ENCODE peak calls at places on chromosome 19, in four cellular contexts. H is stimulated activated CD4-positive, alpha-beta T cell treated with anti-CD3 and anti-CD28 coated beads, TNF-alpha, amount 100 ng/mL, for 24 hours; Z is GM04504; V is GM12891. B is an unnamed sample.

GRCh38 chr19:49863254-49863934 is 4.0 kb downstream of the PNKP start:
- DNase-seq in H (no peak), Z (no peak), V (no peak), B (no peak)

GRCh38 chr19:29836409-29836825 is 24.6 kb downstream of the CCNE1 start:
- DNase-seq in H (peak; percentile 43), Z (no peak), V (peak; percentile 57), B (no peak)

GRCh38 chr19:43720936-43721335 is 5.1 kb downstream of the IRGC start:
- DNase-seq in H (no peak), Z (no peak), V (no peak), B (no peak)

GRCh38 chr19:1284979-1285736 is 515 bp upstream of the EFNA2 start:
- DNase-seq in H (no peak), Z (no peak), V (no peak), B (no peak)

GRCh38 chr19:9431475-9431874 is 3.9 kb downstream of the ZNF266 start:
- DNase-seq in H (peak; percentile 35), Z (no peak), V (no peak), B (no peak)

GRCh38 chr19:15962319-15962718 is 13.5 kb downstream of the OR10H4 start:
- DNase-seq in H (no peak), Z (no peak), V (no peak), B (no peak)

GRCh38 chr19:37931941-37932655 is 25.1 kb downstream of the SIPA1L3 start:
- DNase-seq in H (peak; percentile 1), Z (no peak), V (peak; percentile 35), B (no peak)

GRCh38 chr19:54420068-54420382 is 4.8 kb downstream of the TTYH1 start:
- DNase-seq in H (no peak), Z (no peak), V (no peak), B (no peak)

GRCh38 chr19:33473644-33474305 is 47.8 kb downstream of the PEPD start:
- DNase-seq in H (no peak), Z (peak; percentile 51), V (no peak), B (no peak)

GRCh38 chr19:55643003-55643732 is at the start of gene ZNF581:
- DNase-seq in H (peak; percentile 83), Z (no peak), V (peak; percentile 83), B (peak; percentile 68)

GRCh38 chr19:4589579-4590410 is 30.3 kb upstream of the SEMA6B start:
- DNase-seq in H (no peak), Z (no peak), V (no peak), B (no peak)

GRCh38 chr19:36150586-36150985 is 1.7 kb downstream of the COX7A1 start:
- DNase-seq in H (no peak), Z (no peak), V (no peak), B (no peak)

GRCh38 chr19:15379996-15380647 is 535 bp upstream of the AKAP8 start:
- DNase-seq in H (peak; percentile 40), Z (no peak), V (no peak), B (no peak)

GRCh38 chr19:58181902-58182576 is 822 bp upstream of the ZNF274 start:
- DNase-seq in H (peak; percentile 60), Z (no peak), V (no peak), B (no peak)

GRCh38 chr19:14565765-14566711 is 5.8 kb downstream of the NDUFB7 start:
- DNase-seq in H (no peak), Z (no peak), V (no peak), B (no peak)

GRCh38 chr19:7515471-7516226 is at the start of gene ZNF358:
- DNase-seq in H (peak; percentile 39), Z (no peak), V (peak; percentile 92), B (peak; percentile 80)

GRCh38 chr19:12527034-12527836 is 24.0 kb downstream of the ZNF564 start:
- DNase-seq in H (no peak), Z (peak; percentile 8), V (no peak), B (no peak)

GRCh38 chr19:6378036-6378435 is 2.3 kb upstream of the PSPN start:
- DNase-seq in H (no peak), Z (no peak), V (no peak), B (no peak)

GRCh38 chr19:4389064-4389375 is 11.3 kb downstream of the SH3GL1 start:
- DNase-seq in H (no peak), Z (no peak), V (no peak), B (no peak)

GRCh38 chr19:3142292-3142670 is 6.4 kb downstream of the GNA15 start:
- DNase-seq in H (peak; percentile 55), Z (peak; percentile 88), V (no peak), B (no peak)

GRCh38 chr19:9953802-9954542 is 17.7 kb upstream of the OLFM2 start:
- DNase-seq in H (no peak), Z (no peak), V (no peak), B (no peak)

GRCh38 chr19:8529369-8530006 is 15.5 kb upstream of the ZNF414 start:
- DNase-seq in H (no peak), Z (no peak), V (no peak), B (no peak)

GRCh38 chr19:57803594-57804325 is 11.0 kb downstream of the ZNF552 start:
- DNase-seq in H (no peak), Z (peak; percentile 38), V (no peak), B (no peak)

GRCh38 chr19:33289261-33289660 is 13.1 kb downstream of the CEBPA start:
- DNase-seq in H (no peak), Z (no peak), V (no peak), B (no peak)

GRCh38 chr19:6739884-6740588 is 556 bp downstream of the TRIP10 start:
- DNase-seq in H (peak; percentile 19), Z (no peak), V (no peak), B (no peak)

GRCh38 chr19:4488496-4488895 is 16.4 kb downstream of the HDGFL2 start:
- DNase-seq in H (no peak), Z (no peak), V (no peak), B (no peak)

GRCh38 chr19:47036233-47036651 is 12.2 kb downstream of the TMEM160 start:
- DNase-seq in H (no peak), Z (no peak), V (no peak), B (no peak)

GRCh38 chr19:44796701-44797115 is 12.2 kb upstream of the BCAM start:
- DNase-seq in H (no peak), Z (no peak), V (no peak), B (peak; percentile 8)

GRCh38 chr19:577439-578392 is 5.3 kb downstream of the BSG start:
- DNase-seq in H (no peak), Z (no peak), V (no peak), B (no peak)